ENCODE peak calls at places on chromosomes 2 and 18, in five cellular contexts. One of them, this sample, is unnamed.

GRCh38 chr18:74834424-74835309 is 237.0 kb downstream of the ZNF407 start:
- DNase-seq in activated CD4-positive, alpha-beta T cell treated with anti-CD3 and anti-CD28 coated beads for 48 hours: no peak
- DNase-seq in T-helper 2 cell: no peak
- DNase-seq in stimulated activated CD4-positive, alpha-beta T cell treated with anti-CD3 and anti-CD28 coated beads, Interleukin-1b, Interleukin-23, amount 100 ng/mL, for 4 hours: no peak
- DNase-seq in NCI-H1417: no peak
- DNase-seq in this sample: no peak

GRCh38 chr18:45962461-45962860 is 4.7 kb downstream of the EPG5 start:
- DNase-seq in NCI-H1417: no peak
- DNase-seq in stimulated activated CD4-positive, alpha-beta T cell treated with anti-CD3 and anti-CD28 coated beads, Interleukin-1b, Interleukin-23, amount 100 ng/mL, for 4 hours: no peak
- DNase-seq in T-helper 2 cell: peak
- DNase-seq in activated CD4-positive, alpha-beta T cell treated with anti-CD3 and anti-CD28 coated beads for 48 hours: peak
- DNase-seq in this sample: no peak

GRCh38 chr2:180910831-180911665 is 69.4 kb upstream of the UBE2E3 start:
- DNase-seq in NCI-H1417: no peak
- DNase-seq in stimulated activated CD4-positive, alpha-beta T cell treated with anti-CD3 and anti-CD28 coated beads, Interleukin-1b, Interleukin-23, amount 100 ng/mL, for 4 hours: no peak
- DNase-seq in activated CD4-positive, alpha-beta T cell treated with anti-CD3 and anti-CD28 coated beads for 48 hours: no peak
- DNase-seq in T-helper 2 cell: no peak
- DNase-seq in this sample: peak

GRCh38 chr2:112256654-112257053 is 1.8 kb upstream of the ZC3H8 start:
- DNase-seq in T-helper 2 cell: no peak
- DNase-seq in activated CD4-positive, alpha-beta T cell treated with anti-CD3 and anti-CD28 coated beads for 48 hours: no peak
- DNase-seq in stimulated activated CD4-positive, alpha-beta T cell treated with anti-CD3 and anti-CD28 coated beads, Interleukin-1b, Interleukin-23, amount 100 ng/mL, for 4 hours: no peak
- DNase-seq in NCI-H1417: no peak
- DNase-seq in this sample: no peak

GRCh38 chr18:74249181-74249968 is 42.4 kb downstream of the CYB5A start:
- DNase-seq in NCI-H1417: no peak
- DNase-seq in T-helper 2 cell: no peak
- DNase-seq in stimulated activated CD4-positive, alpha-beta T cell treated with anti-CD3 and anti-CD28 coated beads, Interleukin-1b, Interleukin-23, amount 100 ng/mL, for 4 hours: no peak
- DNase-seq in activated CD4-positive, alpha-beta T cell treated with anti-CD3 and anti-CD28 coated beads for 48 hours: no peak
- DNase-seq in this sample: no peak

GRCh38 chr2:232523682-232524597 is 2.0 kb upstream of the CHRND start:
- DNase-seq in T-helper 2 cell: no peak
- DNase-seq in stimulated activated CD4-positive, alpha-beta T cell treated with anti-CD3 and anti-CD28 coated beads, Interleukin-1b, Interleukin-23, amount 100 ng/mL, for 4 hours: peak
- DNase-seq in NCI-H1417: peak
- DNase-seq in activated CD4-positive, alpha-beta T cell treated with anti-CD3 and anti-CD28 coated beads for 48 hours: peak
- DNase-seq in this sample: peak

GRCh38 chr18:39414009-39414700 is 1848.6 kb upstream of the CELF4 start:
- DNase-seq in stimulated activated CD4-positive, alpha-beta T cell treated with anti-CD3 and anti-CD28 coated beads, Interleukin-1b, Interleukin-23, amount 100 ng/mL, for 4 hours: no peak
- DNase-seq in NCI-H1417: no peak
- DNase-seq in activated CD4-positive, alpha-beta T cell treated with anti-CD3 and anti-CD28 coated beads for 48 hours: no peak
- DNase-seq in T-helper 2 cell: no peak
- DNase-seq in this sample: no peak

GRCh38 chr2:237920673-237921072 is 46.1 kb upstream of the UBE2F start:
- DNase-seq in T-helper 2 cell: no peak
- DNase-seq in NCI-H1417: no peak
- DNase-seq in activated CD4-positive, alpha-beta T cell treated with anti-CD3 and anti-CD28 coated beads for 48 hours: no peak
- DNase-seq in stimulated activated CD4-positive, alpha-beta T cell treated with anti-CD3 and anti-CD28 coated beads, Interleukin-1b, Interleukin-23, amount 100 ng/mL, for 4 hours: no peak
- DNase-seq in this sample: peak

GRCh38 chr2:71531522-71532047 is 78.2 kb downstream of the DYSF start:
- DNase-seq in stimulated activated CD4-positive, alpha-beta T cell treated with anti-CD3 and anti-CD28 coated beads, Interleukin-1b, Interleukin-23, amount 100 ng/mL, for 4 hours: no peak
- DNase-seq in activated CD4-positive, alpha-beta T cell treated with anti-CD3 and anti-CD28 coated beads for 48 hours: peak
- DNase-seq in NCI-H1417: no peak
- DNase-seq in T-helper 2 cell: no peak
- DNase-seq in this sample: no peak

GRCh38 chr2:143909577-143909976 is 610.3 kb downstream of the ZEB2 start:
- DNase-seq in T-helper 2 cell: no peak
- DNase-seq in activated CD4-positive, alpha-beta T cell treated with anti-CD3 and anti-CD28 coated beads for 48 hours: no peak
- DNase-seq in NCI-H1417: no peak
- DNase-seq in stimulated activated CD4-positive, alpha-beta T cell treated with anti-CD3 and anti-CD28 coated beads, Interleukin-1b, Interleukin-23, amount 100 ng/mL, for 4 hours: no peak
- DNase-seq in this sample: no peak

GRCh38 chr2:223618172-223619035 is 16.2 kb upstream of the SCG2 start:
- DNase-seq in NCI-H1417: no peak
- DNase-seq in T-helper 2 cell: no peak
- DNase-seq in stimulated activated CD4-positive, alpha-beta T cell treated with anti-CD3 and anti-CD28 coated beads, Interleukin-1b, Interleukin-23, amount 100 ng/mL, for 4 hours: no peak
- DNase-seq in activated CD4-positive, alpha-beta T cell treated with anti-CD3 and anti-CD28 coated beads for 48 hours: no peak
- DNase-seq in this sample: no peak

GRCh38 chr18:10036479-10036878 is 122.7 kb downstream of the VAPA start:
- DNase-seq in NCI-H1417: no peak
- DNase-seq in activated CD4-positive, alpha-beta T cell treated with anti-CD3 and anti-CD28 coated beads for 48 hours: no peak
- DNase-seq in stimulated activated CD4-positive, alpha-beta T cell treated with anti-CD3 and anti-CD28 coated beads, Interleukin-1b, Interleukin-23, amount 100 ng/mL, for 4 hours: no peak
- DNase-seq in T-helper 2 cell: no peak
- DNase-seq in this sample: no peak

GRCh38 chr2:64173156-64174135 is 29.2 kb upstream of the PELI1 start:
- DNase-seq in T-helper 2 cell: no peak
- DNase-seq in NCI-H1417: no peak
- DNase-seq in activated CD4-positive, alpha-beta T cell treated with anti-CD3 and anti-CD28 coated beads for 48 hours: no peak
- DNase-seq in stimulated activated CD4-positive, alpha-beta T cell treated with anti-CD3 and anti-CD28 coated beads, Interleukin-1b, Interleukin-23, amount 100 ng/mL, for 4 hours: no peak
- DNase-seq in this sample: no peak

GRCh38 chr2:26735096-26735495 is 29.0 kb upstream of the SLC35F6 start:
- DNase-seq in NCI-H1417: no peak
- DNase-seq in activated CD4-positive, alpha-beta T cell treated with anti-CD3 and anti-CD28 coated beads for 48 hours: no peak
- DNase-seq in stimulated activated CD4-positive, alpha-beta T cell treated with anti-CD3 and anti-CD28 coated beads, Interleukin-1b, Interleukin-23, amount 100 ng/mL, for 4 hours: no peak
- DNase-seq in T-helper 2 cell: no peak
- DNase-seq in this sample: no peak

GRCh38 chr18:48838921-48839818 is 111.6 kb downstream of the SMAD7 start:
- DNase-seq in NCI-H1417: no peak
- DNase-seq in T-helper 2 cell: no peak
- DNase-seq in stimulated activated CD4-positive, alpha-beta T cell treated with anti-CD3 and anti-CD28 coated beads, Interleukin-1b, Interleukin-23, amount 100 ng/mL, for 4 hours: no peak
- DNase-seq in activated CD4-positive, alpha-beta T cell treated with anti-CD3 and anti-CD28 coated beads for 48 hours: no peak
- DNase-seq in this sample: no peak